ENCODE peak calls at places on chromosome 21, in nine cellular contexts. I is A673, S is kidney epithelial cell, C is NB4, X is right lobe of liver, V is BE2C, Q is epithelial cell of esophagus, P is GM12864, M is astrocyte. L is an unnamed sample.

GRCh38 chr21:22993822-22994574 is 1995.8 kb downstream of the NCAM2 start:
- DNase-seq in I (no peak), S (no peak), C (no peak), X (no peak), V (peak), Q (no peak), P (no peak), M (no peak), L (no peak)

GRCh38 chr21:34890724-34891609 is 158.1 kb downstream of the RUNX1 start:
- DNase-seq in I (no peak), S (no peak), C (peak), X (no peak), V (no peak), Q (peak), P (no peak), M (peak), L (no peak)

GRCh38 chr21:43192501-43193081 is 23.8 kb downstream of the CRYAA start:
- DNase-seq in I (no peak), S (no peak), C (no peak), X (peak), V (no peak), Q (no peak), P (no peak), M (no peak), L (no peak)

GRCh38 chr21:20856926-20857325 is 141.3 kb upstream of the NCAM2 start:
- DNase-seq in I (no peak), S (no peak), C (no peak), X (no peak), V (no peak), Q (no peak), P (no peak), M (no peak), L (no peak)

GRCh38 chr21:27269646-27270045 is 302.8 kb upstream of the ADAMTS5 start:
- DNase-seq in I (no peak), S (peak), C (peak), X (no peak), V (no peak), Q (peak), P (no peak), M (peak), L (peak)

GRCh38 chr21:36321325-36322082 is 1.5 kb downstream of the MORC3 start:
- DNase-seq in I (peak), S (no peak), C (peak), X (no peak), V (peak), Q (peak), P (no peak), M (peak), L (no peak)

GRCh38 chr21:29870814-29871213 is 69.0 kb downstream of the GRIK1 start:
- DNase-seq in I (no peak), S (no peak), C (no peak), X (no peak), V (no peak), Q (peak), P (no peak), M (no peak), L (no peak)

GRCh38 chr21:35583566-35584216 is 476.6 kb downstream of the SETD4 start:
- DNase-seq in I (no peak), S (no peak), C (no peak), X (no peak), V (no peak), Q (no peak), P (no peak), M (no peak), L (no peak)

GRCh38 chr21:43313221-43313938 is 113.6 kb downstream of the SIK1 start:
- DNase-seq in I (no peak), S (no peak), C (no peak), X (peak), V (no peak), Q (no peak), P (no peak), M (no peak), L (no peak)

GRCh38 chr21:42547001-42547905 is 33.6 kb downstream of the SLC37A1 start:
- DNase-seq in I (no peak), S (no peak), C (no peak), X (no peak), V (no peak), Q (no peak), P (no peak), M (no peak), L (no peak)

GRCh38 chr21:37769656-37770055 is 146.6 kb downstream of the KCNJ6 start:
- DNase-seq in I (no peak), S (no peak), C (no peak), X (no peak), V (no peak), Q (no peak), P (no peak), M (no peak), L (no peak)

GRCh38 chr21:44626673-44627143 is at the start of gene KRTAP10-9:
- DNase-seq in I (no peak), S (no peak), C (no peak), X (no peak), V (no peak), Q (no peak), P (no peak), M (no peak), L (no peak)

GRCh38 chr21:20459838-20460237 is 538.4 kb upstream of the NCAM2 start:
- DNase-seq in I (no peak), S (no peak), C (peak), X (no peak), V (peak), Q (no peak), P (no peak), M (no peak), L (no peak)

GRCh38 chr21:35818597-35818996 is 241.7 kb downstream of the SETD4 start:
- DNase-seq in I (no peak), S (no peak), C (no peak), X (no peak), V (no peak), Q (no peak), P (no peak), M (no peak), L (no peak)

GRCh38 chr21:42645211-42646075 is 8.0 kb upstream of the PDE9A start:
- DNase-seq in I (no peak), S (no peak), C (no peak), X (peak), V (no peak), Q (no peak), P (no peak), M (no peak), L (no peak)

GRCh38 chr21:28215214-28215954 is 777.3 kb downstream of the LTN1 start:
- DNase-seq in I (no peak), S (no peak), C (no peak), X (no peak), V (no peak), Q (peak), P (no peak), M (peak), L (peak)

GRCh38 chr21:41763398-41763931 is 3.4 kb downstream of the RIPK4 start:
- DNase-seq in I (peak), S (no peak), C (no peak), X (no peak), V (no peak), Q (peak), P (no peak), M (no peak), L (no peak)

GRCh38 chr21:36501589-36501892 is 21.6 kb upstream of the CLDN14 start:
- DNase-seq in I (no peak), S (no peak), C (no peak), X (no peak), V (no peak), Q (no peak), P (no peak), M (no peak), L (no peak)

GRCh38 chr21:46295996-46296752 is 10.0 kb downstream of the YBEY start:
- DNase-seq in I (peak), S (no peak), C (peak), X (peak), V (peak), Q (no peak), P (peak), M (no peak), L (peak)

GRCh38 chr21:46298083-46298412 is 11.9 kb downstream of the YBEY start:
- DNase-seq in I (no peak), S (no peak), C (no peak), X (no peak), V (no peak), Q (peak), P (no peak), M (no peak), L (no peak)

GRCh38 chr21:46295177-46295711 is 9.1 kb downstream of the YBEY start:
- DNase-seq in I (peak), S (no peak), C (peak), X (no peak), V (peak), Q (no peak), P (no peak), M (peak), L (no peak)

GRCh38 chr21:46299167-46299566 is 13.0 kb downstream of the YBEY start:
- DNase-seq in I (no peak), S (no peak), C (no peak), X (no peak), V (no peak), Q (no peak), P (no peak), M (no peak), L (no peak)

DNA sequence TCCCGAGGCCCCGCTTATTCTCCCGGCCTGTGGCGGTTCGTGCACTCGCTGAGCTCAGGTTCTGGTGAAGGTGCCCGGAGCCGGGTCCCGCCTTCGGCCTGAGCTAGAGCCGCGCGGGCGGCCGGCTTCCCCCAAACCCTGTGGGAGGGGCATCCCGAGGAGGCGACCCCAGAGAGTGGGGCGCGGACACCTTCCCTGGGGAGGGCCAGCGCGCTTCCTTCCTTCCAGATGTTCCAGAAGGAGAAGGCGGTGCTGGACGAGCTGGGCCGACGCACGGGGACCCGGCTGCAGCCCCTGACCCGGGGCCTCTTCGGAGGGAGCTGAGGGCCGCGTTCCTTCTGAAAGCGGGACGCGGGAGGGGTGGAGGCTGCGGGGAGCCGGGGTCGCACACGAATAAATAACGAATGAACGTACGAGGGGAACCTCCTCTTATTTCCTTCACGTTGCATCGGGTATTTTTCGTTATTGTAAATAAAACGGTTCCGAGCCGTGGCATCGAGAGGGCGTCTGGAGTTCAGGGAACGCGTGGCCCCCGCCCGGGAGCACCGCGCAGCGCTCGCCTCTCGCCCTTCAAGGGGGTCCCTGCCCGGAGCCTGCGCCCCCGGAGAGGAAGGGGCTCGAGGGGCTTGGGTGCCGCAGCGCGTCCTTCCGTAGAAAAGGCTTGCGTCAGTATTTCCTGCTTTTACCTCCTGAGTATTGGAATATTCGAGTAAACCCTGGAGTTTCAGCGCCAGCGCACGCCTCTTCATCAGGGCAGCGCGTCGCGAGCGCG is 11.4 kb downstream of the YBEY start:
- DNase-seq in I (peak), S (no peak), C (no peak), X (no peak), V (no peak), Q (no peak), P (no peak), M (no peak), L (no peak)
- H3K4me3 ChIP-seq in I (peak), S (peak), C (no peak), X (peak), V (peak), Q (peak), P (peak), M (peak), L (peak)

GRCh38 chr21:31993826-31994791 is 121.3 kb downstream of the HUNK start:
- DNase-seq in I (no peak), S (no peak), C (no peak), X (no peak), V (no peak), Q (no peak), P (no peak), M (no peak), L (no peak)

GRCh38 chr21:32004281-32004680 is 131.5 kb downstream of the HUNK start:
- DNase-seq in I (no peak), S (no peak), C (peak), X (no peak), V (no peak), Q (no peak), P (no peak), M (no peak), L (no peak)

GRCh38 chr21:32001390-32001789 is 128.6 kb downstream of the HUNK start:
- DNase-seq in I (no peak), S (no peak), C (no peak), X (no peak), V (no peak), Q (no peak), P (no peak), M (no peak), L (no peak)

DNA sequence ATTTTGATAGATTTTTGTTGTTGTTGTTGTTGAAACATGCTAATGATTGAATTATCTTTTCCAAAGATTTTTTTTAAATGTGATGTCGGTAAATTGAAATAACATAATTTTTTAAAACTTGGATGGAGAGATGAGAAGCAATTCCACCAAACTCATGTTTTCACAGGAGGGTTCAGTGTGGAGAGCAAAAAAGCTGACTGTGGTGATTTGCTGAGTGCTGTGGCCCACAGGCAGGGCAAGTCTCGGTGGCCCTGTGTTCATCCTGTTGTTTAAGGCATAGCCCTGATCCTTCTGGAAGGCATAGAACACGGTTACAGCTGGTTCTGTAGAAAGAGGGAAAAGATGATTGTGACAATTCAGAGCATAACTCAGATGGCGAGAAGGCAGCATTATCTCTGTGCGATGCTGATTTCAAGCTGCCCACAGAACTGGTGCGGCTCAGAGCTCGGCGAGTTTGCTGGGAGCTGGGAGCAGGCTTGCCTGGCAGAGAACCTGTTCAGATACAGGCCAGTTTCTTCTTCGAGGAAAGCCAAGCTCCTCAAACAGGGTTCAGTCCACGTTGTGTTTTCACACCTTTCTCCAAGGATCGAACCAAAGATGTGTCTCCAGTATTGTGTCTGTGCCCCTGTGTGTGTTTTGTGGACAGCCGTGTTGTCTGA is 127.1 kb downstream of the HUNK start:
- DNase-seq in I (no peak), S (no peak), C (no peak), X (no peak), V (no peak), Q (no peak), P (no peak), M (no peak), L (no peak)
- TF ChIP-seq CTCF in I (no peak), S (no peak), C (no peak), X (no peak), V (no peak), Q (no peak), P (no peak), M (no peak), L (no peak)

DNA sequence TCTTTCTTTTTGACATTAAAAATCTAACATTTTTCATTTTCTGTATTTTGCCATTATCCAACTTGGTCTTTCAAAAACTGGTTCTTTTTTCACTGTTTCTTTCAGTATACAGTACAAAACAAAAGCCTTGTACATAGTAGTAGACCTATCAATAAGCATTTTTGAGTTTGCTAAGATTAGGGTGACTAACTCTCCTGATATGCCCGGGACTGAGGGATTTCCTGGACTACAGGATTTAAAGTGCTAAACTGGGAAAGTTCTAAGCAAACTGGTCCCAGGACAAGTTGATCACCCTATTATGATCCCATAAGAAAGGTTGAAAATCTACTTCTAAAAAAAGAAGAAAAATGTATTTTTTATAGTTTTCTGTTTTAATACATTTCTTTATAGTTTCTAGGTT is 120.9 kb downstream of the USP25 start:
- DNase-seq in I (no peak), S (no peak), C (no peak), X (no peak), V (no peak), Q (peak), P (no peak), M (peak), L (no peak)
- H3K4me3 ChIP-seq in I (no peak), S (no peak), C (no peak), X (no peak), V (no peak), Q (no peak), P (no peak), M (no peak), L (no peak)

GRCh38 chr21:18041012-18041411 is 203.6 kb upstream of the CHODL start:
- DNase-seq in I (peak), S (no peak), C (peak), X (no peak), V (peak), Q (peak), P (no peak), M (no peak), L (no peak)
- TF ChIP-seq CTCF in I (peak), S (peak), C (peak), X (peak), V (peak), Q (peak), P (no peak), M (peak), L (no peak)

GRCh38 chr21:38813143-38813542 is 7.4 kb downstream of the ETS2 start:
- DNase-seq in I (peak), S (no peak), C (no peak), X (no peak), V (no peak), Q (no peak), P (no peak), M (no peak), L (no peak)

GRCh38 chr21:38809170-38809878 is 3.6 kb downstream of the ETS2 start:
- DNase-seq in I (no peak), S (no peak), C (peak), X (no peak), V (no peak), Q (no peak), P (no peak), M (no peak), L (no peak)

GRCh38 chr21:38810034-38810825 is 4.5 kb downstream of the ETS2 start:
- DNase-seq in I (no peak), S (no peak), C (no peak), X (no peak), V (no peak), Q (no peak), P (no peak), M (no peak), L (no peak)

GRCh38 chr21:38811257-38811656 is 5.5 kb downstream of the ETS2 start:
- DNase-seq in I (peak), S (no peak), C (no peak), X (no peak), V (no peak), Q (peak), P (no peak), M (peak), L (peak)

GRCh38 chr21:38810826-38811164 is 5.1 kb downstream of the ETS2 start:
- DNase-seq in I (no peak), S (no peak), C (no peak), X (no peak), V (no peak), Q (no peak), P (no peak), M (no peak), L (no peak)
- H3K4me3 ChIP-seq in I (no peak), S (no peak), C (no peak), X (no peak), V (no peak), Q (peak), P (no peak), M (no peak), L (no peak)

GRCh38 chr21:25867041-25867440 is 132.3 kb downstream of the GABPA start:
- DNase-seq in I (peak), S (no peak), C (no peak), X (no peak), V (no peak), Q (no peak), P (no peak), M (no peak), L (no peak)

GRCh38 chr21:25872271-25872670 is 137.5 kb downstream of the GABPA start:
- DNase-seq in I (peak), S (no peak), C (peak), X (no peak), V (no peak), Q (no peak), P (no peak), M (no peak), L (no peak)

GRCh38 chr21:25870084-25870483 is 135.3 kb downstream of the GABPA start:
- DNase-seq in I (no peak), S (no peak), C (no peak), X (no peak), V (no peak), Q (no peak), P (no peak), M (no peak), L (no peak)

GRCh38 chr21:25871566-25871965 is 136.8 kb downstream of the GABPA start:
- DNase-seq in I (no peak), S (no peak), C (peak), X (no peak), V (peak), Q (peak), P (no peak), M (no peak), L (no peak)
- TF ChIP-seq CTCF in I (peak), S (peak), C (no peak), X (no peak), V (peak), Q (peak), P (peak), M (no peak), L (peak)

GRCh38 chr21:31557421-31557955 is 102.0 kb upstream of the SOD1 start:
- DNase-seq in I (no peak), S (no peak), C (no peak), X (peak), V (peak), Q (no peak), P (no peak), M (no peak), L (no peak)
- H3K4me3 ChIP-seq in I (peak), S (peak), C (no peak), X (peak), V (peak), Q (no peak), P (no peak), M (peak), L (no peak)

GRCh38 chr21:46097826-46098286 is at the start of gene COL6A2:
- DNase-seq in I (peak), S (no peak), C (no peak), X (peak), V (peak), Q (no peak), P (no peak), M (no peak), L (no peak)
- TF ChIP-seq CTCF in I (peak), S (no peak), C (no peak), X (peak), V (no peak), Q (no peak), P (no peak), M (no peak), L (peak)

GRCh38 chr21:32768530-32768929 is 3.0 kb downstream of the PAXBP1 start:
- DNase-seq in I (no peak), S (no peak), C (no peak), X (no peak), V (no peak), Q (no peak), P (no peak), M (peak), L (no peak)
- H3K4me3 ChIP-seq in I (no peak), S (no peak), C (peak), X (no peak), V (peak), Q (no peak), P (no peak), M (no peak), L (no peak)

L was measured in AG09309.